ENCODE peak calls at places on chromosomes 1 and 21, in ten cellular contexts. I is cardiac muscle cell; K is sigmoid colon; M is K562; S is adrenal gland; D is naive thymus-derived CD4-positive, alpha-beta T cell; F is tibial artery; Q is CD8-positive, alpha-beta memory T cell; E is gastrocnemius medialis; N is MM.1S. J is an unnamed sample.

GRCh38 chr1:2130871-2131289 is 63.7 kb downstream of the FAAP20 start:
- DNase-seq in E (no peak), N (peak; percentile 11), D (peak; percentile 7), M (no peak), I (no peak), Q (no peak), F (no peak), S (no peak), K (no peak), J (no peak)

GRCh38 chr1:153386500-153386901 is 4.4 kb downstream of the S100A8 start:
- DNase-seq in K (peak; percentile 80), E (peak; percentile 51), N (no peak), M (no peak), I (no peak), F (peak; percentile 76), S (peak; percentile 46), Q (no peak), D (no peak), J (no peak)

GRCh38 chr1:180888870-180889269 is 23.8 kb upstream of the KIAA1614 start:
- DNase-seq in Q (no peak), M (no peak), I (no peak), F (no peak), D (no peak), E (no peak), S (no peak), K (no peak), N (no peak), J (no peak)

GRCh38 chr21:34073749-34074282 is 438 bp downstream of the MRPS6 start:
- DNase-seq in Q (no peak), E (peak; percentile 8), N (peak; percentile 56), I (no peak), D (peak; percentile 21), S (peak; percentile 33), K (peak; percentile 64), F (no peak), M (peak; percentile 69), J (peak; percentile 62)

GRCh38 chr1:44305962-44306422 is 49.1 kb downstream of the ERI3 start:
- DNase-seq in S (no peak), N (peak; percentile 73), K (no peak), M (no peak), Q (peak; percentile 62), E (no peak), F (no peak), D (peak; percentile 49), I (no peak), J (peak; percentile 43)

GRCh38 chr1:42484382-42484781 is 21.3 kb downstream of the CCDC30 start:
- DNase-seq in S (no peak), K (no peak), N (no peak), M (no peak), Q (no peak), E (no peak), D (no peak), F (no peak), I (peak; percentile 81), J (no peak)

GRCh38 chr21:29083306-29083705 is 9.9 kb upstream of the CCT8 start:
- DNase-seq in S (no peak), K (no peak), Q (no peak), I (no peak), D (no peak), M (no peak), E (no peak), N (no peak), F (no peak), J (no peak)

GRCh38 chr1:59415876-59416275 is 119.0 kb downstream of the FGGY start:
- DNase-seq in N (no peak), Q (no peak), I (no peak), S (no peak), F (no peak), E (no peak), M (no peak), K (no peak), D (no peak), J (no peak)

GRCh38 chr1:3313579-3313955 is 140.9 kb upstream of the ARHGEF16 start:
- DNase-seq in M (no peak), D (no peak), Q (no peak), S (peak; percentile 80), I (peak; percentile 96), E (peak; percentile 31), N (no peak), F (peak; percentile 96), K (peak; percentile 98), J (no peak)

GRCh38 chr1:26584022-26584485 is 54.5 kb downstream of the RPS6KA1 start:
- DNase-seq in N (no peak), S (no peak), I (no peak), Q (no peak), D (no peak), M (peak; percentile 90), E (no peak), F (no peak), K (no peak), J (no peak)

GRCh38 chr1:101000141-101000867 is 25.3 kb downstream of the DPH5 start:
- DNase-seq in E (no peak), D (no peak), K (no peak), M (no peak), F (no peak), Q (no peak), I (no peak), N (no peak), S (no peak), J (no peak)

GRCh38 chr21:35102488-35103407 is 53.6 kb upstream of the RUNX1 start:
- DNase-seq in K (peak; percentile 78), D (peak; percentile 80), M (peak; percentile 82), F (peak; percentile 67), I (peak; percentile 6), N (no peak), Q (peak; percentile 73), E (peak; percentile 9), S (peak; percentile 38), J (peak; percentile 60)

GRCh38 chr1:39104158-39105060 is 78.3 kb downstream of the NDUFS5 start:
- DNase-seq in I (no peak), S (peak; percentile 47), E (no peak), M (peak; percentile 38), F (peak; percentile 35), D (no peak), K (peak; percentile 73), Q (no peak), N (no peak), J (no peak)

GRCh38 chr1:217805792-217806191 is 174.6 kb downstream of the SPATA17 start:
- DNase-seq in D (no peak), I (no peak), F (no peak), Q (no peak), K (no peak), E (no peak), N (no peak), S (no peak), M (no peak), J (no peak)

GRCh38 chr21:30101967-30102366 is 64.6 kb downstream of the CLDN17 start:
- DNase-seq in E (no peak), F (no peak), N (no peak), M (no peak), K (no peak), Q (no peak), D (no peak), I (no peak), S (no peak), J (no peak)

GRCh38 chr1:44276006-44276405 is 62.7 kb downstream of the DMAP1 start:
- DNase-seq in K (no peak), F (no peak), I (peak; percentile 29), Q (no peak), N (no peak), D (no peak), E (no peak), S (no peak), M (no peak), J (no peak)

GRCh38 chr1:8075511-8076051 is 49.5 kb upstream of the ERRFI1 start:
- DNase-seq in D (no peak), F (no peak), S (no peak), K (no peak), I (no peak), N (no peak), E (no peak), Q (no peak), M (no peak), J (no peak)

GRCh38 chr21:43743934-43744333 is 25.0 kb downstream of the PDXK start:
- DNase-seq in K (no peak), F (no peak), M (no peak), D (no peak), I (no peak), E (no peak), S (no peak), N (no peak), Q (no peak), J (no peak)
- H3K36me3 ChIP-seq in K (peaks cover 63% of the 10 kb centered on the region), F (peaks cover 51% of the 10 kb centered on the region), M (peaks cover 81% of the 10 kb centered on the region), D (no peaks in the 10 kb centered on the region), I (peaks cover 7% of the 10 kb centered on the region), E (peaks cover 39% of the 10 kb centered on the region), S (peaks cover 53% of the 10 kb centered on the region), N (peaks cover 25% of the 10 kb centered on the region), Q (peaks cover 4% of the 10 kb centered on the region), J (peaks cover 19% of the 10 kb centered on the region)

GRCh38 chr1:36857761-36858160 is 176.6 kb downstream of the GRIK3 start:
- DNase-seq in N (no peak), F (no peak), S (no peak), D (no peak), M (no peak), E (no peak), K (no peak), Q (no peak), I (no peak), J (no peak)

GRCh38 chr1:36856126-36856525 is 178.2 kb downstream of the GRIK3 start:
- DNase-seq in I (no peak), F (no peak), N (no peak), D (no peak), Q (no peak), S (no peak), M (no peak), K (no peak), E (no peak), J (no peak)

GRCh38 chr1:36859926-36860325 is 174.4 kb downstream of the GRIK3 start:
- DNase-seq in S (no peak), F (no peak), Q (no peak), E (no peak), D (no peak), N (no peak), K (no peak), I (no peak), M (peak; percentile 30), J (no peak)

GRCh38 chr1:36858981-36859380 is 175.3 kb downstream of the GRIK3 start:
- DNase-seq in I (no peak), F (no peak), N (no peak), K (no peak), S (no peak), M (no peak), E (no peak), D (no peak), Q (no peak), J (no peak)

GRCh38 chr1:36858553-36858952 is 175.8 kb downstream of the GRIK3 start:
- DNase-seq in Q (no peak), E (no peak), K (no peak), D (no peak), I (no peak), F (no peak), M (no peak), N (no peak), S (no peak), J (no peak)
- H3K36me3 ChIP-seq in Q (no peaks in the 10 kb centered on the region), E (no peaks in the 10 kb centered on the region), K (no peaks in the 10 kb centered on the region), D (no peaks in the 10 kb centered on the region), I (no peaks in the 10 kb centered on the region), F (no peaks in the 10 kb centered on the region), M (no peaks in the 10 kb centered on the region), N (no peaks in the 10 kb centered on the region), S (no peaks in the 10 kb centered on the region), J (no peaks in the 10 kb centered on the region)

GRCh38 chr1:21823206-21823979 is 11.3 kb downstream of the LDLRAD2 start:
- DNase-seq in E (no peak), D (no peak), M (no peak), Q (no peak), I (no peak), F (no peak), K (no peak), S (no peak), N (no peak), J (no peak)
- H3K36me3 ChIP-seq in E (peaks cover 57% of the 10 kb centered on the region), D (no peaks in the 10 kb centered on the region), M (peaks cover 52% of the 10 kb centered on the region), Q (no peaks in the 10 kb centered on the region), I (peaks cover 33% of the 10 kb centered on the region), F (peaks cover 80% of the 10 kb centered on the region), K (peaks cover 81% of the 10 kb centered on the region), S (peaks cover 56% of the 10 kb centered on the region), N (no peaks in the 10 kb centered on the region), J (no peaks in the 10 kb centered on the region)

GRCh38 chr1:235158680-235159079 is 2.4 kb downstream of the RBM34 start:
- DNase-seq in F (no peak), D (no peak), S (no peak), N (no peak), M (no peak), K (no peak), I (no peak), E (no peak), Q (no peak), J (no peak)
- H3K36me3 ChIP-seq in F (peaks cover 28% of the 10 kb centered on the region), D (peaks cover 18% of the 10 kb centered on the region), S (peaks cover 38% of the 10 kb centered on the region), N (peaks cover 4% of the 10 kb centered on the region), M (peaks cover 60% of the 10 kb centered on the region), K (peaks cover 49% of the 10 kb centered on the region), I (peaks cover 18% of the 10 kb centered on the region), E (peaks cover 43% of the 10 kb centered on the region), Q (peaks cover 40% of the 10 kb centered on the region), J (peaks cover 40% of the 10 kb centered on the region)

J was measured in CD4-positive, CD25-positive, alpha-beta regulatory T cell.